ENCODE peak calls at places on chromosome 12, in four cellular contexts. H is suprapubic skin, B is A549, O is transverse colon. R is an unnamed sample. For H3K4me1, the result is how much of the 10 kb centered on the place peaks cover.

GRCh38 chr12:96091833-96092232 is 56.4 kb upstream of the LTA4H start:
- DNase-seq in H (no peak), B (peak), O (no peak), R (no peak)

GRCh38 chr12:49043856-49044258 is 16.7 kb downstream of the KMT2D start:
- DNase-seq in H (no peak), B (peak), O (peak), R (peak)

GRCh38 chr12:85971800-85972199 is 97.7 kb downstream of the NTS start:
- DNase-seq in H (no peak), B (no peak), O (no peak), R (no peak)

GRCh38 chr12:108833757-108834472 is 23.5 kb downstream of the SSH1 start:
- DNase-seq in H (no peak), B (no peak), O (peak), R (no peak)

GRCh38 chr12:91210577-91210976 is 28.0 kb upstream of the DCN start:
- DNase-seq in H (no peak), B (no peak), O (no peak), R (no peak)

GRCh38 chr12:27504506-27504905 is 19.5 kb upstream of the PPFIBP1 start:
- DNase-seq in H (no peak), B (no peak), O (no peak), R (no peak)

GRCh38 chr12:53096089-53096741 is 1.3 kb upstream of the IGFBP6 start:
- DNase-seq in H (peak), B (no peak), O (peak), R (peak)

GRCh38 chr12:674272-674781 is 11.1 kb upstream of the NINJ2 start:
- DNase-seq in H (no peak), B (no peak), O (no peak), R (no peak)

GRCh38 chr12:104171785-104172563 is 34.0 kb upstream of the NFYB start:
- DNase-seq in H (no peak), B (no peak), O (no peak), R (no peak)

GRCh38 chr12:25648460-25648859 is 95.4 kb upstream of the LMNTD1 start:
- DNase-seq in H (peak), B (peak), O (peak), R (no peak)

GRCh38 chr12:57072661-57073060 is 5.9 kb downstream of the NEMP1 start:
- DNase-seq in H (no peak), B (no peak), O (no peak), R (no peak)
- H3K4me1 ChIP-seq in H (under half), B (under half), O (under half), R (under half)

DNA sequence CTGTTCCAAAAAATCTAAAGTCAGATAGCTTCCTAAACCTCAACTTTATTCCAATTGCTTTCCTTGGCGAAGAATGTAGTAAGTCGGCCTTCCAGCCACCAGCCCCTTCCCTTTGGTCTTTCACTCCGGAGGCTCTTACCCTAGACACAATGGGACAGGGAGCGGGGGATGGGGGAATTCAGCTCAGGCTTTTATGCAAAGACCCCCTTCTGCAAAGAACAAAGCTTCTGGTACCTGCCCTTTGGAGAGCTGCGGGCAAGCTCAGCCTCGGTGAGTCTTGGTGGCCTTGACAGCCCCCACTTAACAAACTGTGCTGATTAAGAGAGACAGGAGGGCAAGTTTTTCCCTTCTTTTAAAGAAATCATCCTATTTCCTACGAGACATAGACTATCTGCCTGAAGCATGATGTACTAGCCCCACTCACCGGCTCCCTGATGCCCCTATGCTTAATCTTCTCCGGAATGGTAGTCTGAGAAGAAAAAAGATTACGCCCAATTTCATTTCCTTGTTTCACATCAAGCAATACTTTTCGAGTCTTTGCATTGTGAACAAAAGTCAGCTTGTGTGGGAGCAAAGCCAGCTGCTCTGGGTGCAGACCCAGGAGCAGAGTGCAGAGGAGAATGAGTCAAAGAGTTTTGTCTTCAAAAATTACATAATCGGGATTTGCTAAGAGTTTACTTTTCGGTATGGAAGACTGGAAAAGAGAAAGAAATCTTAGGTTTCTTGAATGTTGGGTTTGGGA is 1.5 kb upstream of the NANOG start:
- DNase-seq in H (no peak), B (no peak), O (no peak), R (no peak)
- TF ChIP-seq POLR2A in H (no peak), B (no peak), O (no peak), R (no peak)

DNA sequence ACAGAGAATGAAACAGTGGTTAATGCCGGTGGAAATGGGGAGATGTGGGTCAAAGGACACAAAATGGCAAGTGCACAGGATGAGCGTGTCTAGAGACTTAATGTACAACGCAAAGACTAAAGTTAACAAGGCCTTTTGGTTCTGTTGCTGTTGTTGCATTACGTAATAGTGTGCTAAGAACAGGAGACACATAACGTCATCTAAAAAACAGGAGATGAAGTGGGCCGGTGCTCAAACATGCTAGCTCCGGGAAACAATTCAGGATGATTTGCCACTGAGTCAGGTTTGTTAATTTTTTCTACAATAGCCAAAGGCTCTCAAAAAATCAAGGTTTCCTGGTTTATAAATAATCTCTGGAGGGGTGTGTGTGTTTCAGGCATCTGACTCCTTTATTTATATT is 55.5 kb downstream of the ETV6 start:
- DNase-seq in H (no peak), B (peak), O (no peak), R (no peak)
- TF ChIP-seq EP300 in H (no peak), B (no peak), O (peak), R (no peak)

GRCh38 chr12:113083863-113084430 is 27.4 kb downstream of the DTX1 start:
- DNase-seq in H (no peak), B (no peak), O (no peak), R (no peak)

GRCh38 chr12:113077859-113078256 is 21.3 kb downstream of the DTX1 start:
- DNase-seq in H (no peak), B (no peak), O (no peak), R (no peak)

GRCh38 chr12:113082486-113083148 is 26.1 kb downstream of the DTX1 start:
- DNase-seq in H (no peak), B (no peak), O (no peak), R (no peak)

GRCh38 chr12:113080692-113081091 is 24.2 kb downstream of the DTX1 start:
- DNase-seq in H (no peak), B (no peak), O (no peak), R (no peak)

GRCh38 chr12:113081785-113082296 is 25.3 kb downstream of the DTX1 start:
- DNase-seq in H (no peak), B (no peak), O (no peak), R (no peak)
- H3K4me1 ChIP-seq in H (under half), B (under half), O (under half), R (under half)

DNA sequence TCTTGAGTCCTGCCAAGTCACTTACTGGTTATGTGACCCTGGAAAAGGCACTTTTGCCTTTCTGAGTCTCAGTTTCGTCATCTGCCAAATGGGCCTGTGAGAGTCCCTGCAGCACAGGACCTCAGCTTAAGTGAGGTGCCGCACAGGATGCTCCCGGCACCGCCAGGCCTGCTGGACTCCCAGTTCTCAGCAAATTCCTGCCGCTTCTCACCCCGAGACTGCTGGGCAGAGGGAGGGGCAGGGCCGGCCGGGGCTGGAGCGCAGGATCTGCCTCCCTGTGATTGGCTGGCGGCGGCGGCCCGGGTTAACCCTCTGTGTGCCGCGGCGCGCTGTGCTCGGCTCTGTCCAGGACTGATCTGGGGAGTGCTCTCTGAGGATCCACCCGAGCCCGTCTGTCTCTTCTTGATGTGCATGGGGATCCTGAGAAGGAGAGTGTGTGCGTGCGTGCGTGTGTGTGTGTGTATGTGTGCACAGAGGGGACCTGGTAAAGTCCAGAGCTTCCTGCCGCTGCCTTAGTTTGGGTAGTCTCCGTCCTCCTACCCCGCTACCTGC is 8.6 kb downstream of the SETD1B start:
- DNase-seq in H (peak), B (peak), O (peak), R (peak)
- TF ChIP-seq POLR2A in H (no peak), B (no peak), O (no peak), R (no peak)

DNA sequence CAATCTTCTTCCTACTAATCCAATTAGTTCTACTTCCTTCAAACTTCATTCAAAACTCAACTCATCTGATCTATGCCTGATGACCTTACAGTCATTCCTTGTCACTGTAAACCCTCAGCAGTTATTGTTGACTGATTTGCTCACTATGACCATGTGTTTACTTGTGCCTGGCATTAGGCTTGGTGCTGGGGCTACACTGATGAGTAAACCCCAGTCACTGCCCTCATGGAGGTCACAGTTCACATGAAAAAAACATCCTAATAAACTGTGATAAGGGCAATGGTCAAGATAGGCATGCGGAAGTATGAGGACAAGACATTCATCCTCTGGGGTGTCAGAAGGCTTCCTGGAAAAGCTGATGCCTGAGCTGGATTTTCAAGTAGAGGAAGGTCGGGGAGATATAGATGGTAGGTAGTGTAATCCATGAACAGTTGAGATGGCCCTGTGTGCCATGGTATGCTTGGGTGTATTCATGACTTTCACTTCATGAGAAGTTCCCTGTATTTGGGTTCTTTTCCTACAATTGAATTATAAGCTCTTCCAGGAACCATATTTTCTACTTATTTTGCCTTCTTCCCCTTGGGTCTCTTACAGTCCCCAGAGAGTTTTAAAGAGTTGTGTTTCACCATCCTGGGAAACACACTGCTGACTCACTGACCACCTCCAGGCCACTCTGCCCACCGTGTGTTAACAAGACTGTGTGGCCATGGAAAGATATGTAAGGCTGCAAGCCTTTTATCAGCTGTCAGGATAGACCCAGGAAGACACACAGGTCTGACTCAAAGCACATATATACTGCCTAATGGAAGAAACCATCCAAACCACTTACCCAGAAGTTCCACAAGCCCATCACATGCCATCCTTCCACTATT is 38.7 kb upstream of the DUSP6 start:
- DNase-seq in H (no peak), B (peak), O (peak), R (no peak)
- TF ChIP-seq EP300 in H (no peak), B (no peak), O (no peak), R (no peak)